ENCODE peak calls at places on chromosomes 13 and 19, in four cellular contexts. One of them, this sample, is unnamed.

GRCh38 chr13:80618777-80619176 is 277.9 kb upstream of the SPRY2 start:
- DNase-seq in right atrium auricular region: no peak
- DNase-seq in lower leg skin: no peak
- DNase-seq in pancreas: no peak
- DNase-seq in this sample: no peak

GRCh38 chr13:59398127-59398526 is 765.6 kb downstream of the DIAPH3 start:
- DNase-seq in pancreas: no peak
- DNase-seq in lower leg skin: no peak
- DNase-seq in right atrium auricular region: no peak
- DNase-seq in this sample: no peak

GRCh38 chr19:57477191-57478008 is at the start of gene ZNF772:
- DNase-seq in lower leg skin: peak; percentile 97
- DNase-seq in right atrium auricular region: peak; percentile 95
- DNase-seq in pancreas: peak; percentile 86
- DNase-seq in this sample: peak; percentile 85

GRCh38 chr19:17686027-17686511 is 2.1 kb downstream of the UNC13A start:
- DNase-seq in lower leg skin: no peak
- DNase-seq in pancreas: no peak
- DNase-seq in right atrium auricular region: no peak
- DNase-seq in this sample: no peak

GRCh38 chr19:35284153-35285140 is 2.1 kb downstream of the HAMP start:
- DNase-seq in lower leg skin: peak; percentile 82
- DNase-seq in right atrium auricular region: no peak
- DNase-seq in pancreas: no peak
- DNase-seq in this sample: no peak

GRCh38 chr13:44273991-44274810 is 99.4 kb upstream of the SERP2 start:
- DNase-seq in lower leg skin: peak; percentile 66
- DNase-seq in pancreas: no peak
- DNase-seq in right atrium auricular region: no peak
- DNase-seq in this sample: no peak

GRCh38 chr13:111064661-111065060 is 50.4 kb upstream of the ARHGEF7 start:
- DNase-seq in lower leg skin: no peak
- DNase-seq in pancreas: no peak
- DNase-seq in right atrium auricular region: peak; percentile 42
- DNase-seq in this sample: no peak

GRCh38 chr13:100131863-100132574 is 43.1 kb downstream of the PCCA start:
- DNase-seq in right atrium auricular region: no peak
- DNase-seq in pancreas: no peak
- DNase-seq in lower leg skin: no peak
- DNase-seq in this sample: peak; percentile 87

GRCh38 chr13:100361504-100361903 is 227.1 kb downstream of the GGACT start:
- DNase-seq in pancreas: no peak
- DNase-seq in right atrium auricular region: no peak
- DNase-seq in lower leg skin: no peak
- DNase-seq in this sample: no peak

GRCh38 chr19:15316498-15316897 is 15.8 kb downstream of the BRD4 start:
- DNase-seq in lower leg skin: no peak
- DNase-seq in pancreas: no peak
- DNase-seq in right atrium auricular region: no peak
- DNase-seq in this sample: no peak

GRCh38 chr13:89066868-89067466 is 1395.8 kb downstream of the SLITRK5 start:
- DNase-seq in pancreas: no peak
- DNase-seq in right atrium auricular region: no peak
- DNase-seq in lower leg skin: no peak
- DNase-seq in this sample: no peak

GRCh38 chr19:16355293-16356043 is 30.8 kb downstream of the KLF2 start:
- DNase-seq in right atrium auricular region: no peak
- DNase-seq in lower leg skin: no peak
- DNase-seq in pancreas: no peak
- DNase-seq in this sample: no peak

GRCh38 chr13:33462109-33462508 is 176.6 kb upstream of the STARD13 start:
- DNase-seq in pancreas: no peak
- DNase-seq in lower leg skin: no peak
- DNase-seq in right atrium auricular region: no peak
- DNase-seq in this sample: no peak

GRCh38 chr19:35142531-35143230 is 374 bp upstream of the FXYD7 start:
- DNase-seq in right atrium auricular region: no peak
- DNase-seq in lower leg skin: no peak
- DNase-seq in pancreas: peak; percentile 91
- DNase-seq in this sample: no peak

GRCh38 chr13:28918030-28918429 is 97.9 kb downstream of the MTUS2 start:
- DNase-seq in right atrium auricular region: no peak
- DNase-seq in lower leg skin: no peak
- DNase-seq in pancreas: no peak
- DNase-seq in this sample: no peak

GRCh38 chr19:5138606-5139594 is 170.0 kb downstream of the KDM4B start:
- DNase-seq in pancreas: peak; percentile 15
- DNase-seq in lower leg skin: no peak
- DNase-seq in right atrium auricular region: no peak
- DNase-seq in this sample: peak; percentile 66

GRCh38 chr19:10634430-10634829 is 9.1 kb downstream of the SLC44A2 start:
- DNase-seq in lower leg skin: no peak
- DNase-seq in pancreas: no peak
- DNase-seq in right atrium auricular region: no peak
- DNase-seq in this sample: no peak

GRCh38 chr13:32256243-32256642 is 58.9 kb downstream of the ZAR1L start:
- DNase-seq in lower leg skin: no peak
- DNase-seq in right atrium auricular region: no peak
- DNase-seq in pancreas: no peak
- DNase-seq in this sample: no peak

GRCh38 chr19:38850231-38850975 is 617 bp upstream of the HNRNPL start:
- DNase-seq in pancreas: peak; percentile 98
- DNase-seq in lower leg skin: peak; percentile 100
- DNase-seq in right atrium auricular region: peak; percentile 100
- DNase-seq in this sample: peak; percentile 100

GRCh38 chr13:45861352-45861751 is 9.8 kb upstream of the SIAH3 start:
- DNase-seq in lower leg skin: no peak
- DNase-seq in pancreas: no peak
- DNase-seq in right atrium auricular region: no peak
- DNase-seq in this sample: no peak

GRCh38 chr13:105147481-105147880 is 1388.0 kb downstream of the EFNB2 start:
- DNase-seq in right atrium auricular region: no peak
- DNase-seq in lower leg skin: no peak
- DNase-seq in pancreas: no peak
- DNase-seq in this sample: no peak

GRCh38 chr19:29810504-29810871 is 1.3 kb upstream of the CCNE1 start:
- DNase-seq in pancreas: no peak
- DNase-seq in lower leg skin: no peak
- DNase-seq in right atrium auricular region: no peak
- DNase-seq in this sample: no peak

GRCh38 chr13:107866007-107866665 is 349.2 kb downstream of the LIG4 start:
- DNase-seq in right atrium auricular region: no peak
- DNase-seq in lower leg skin: no peak
- DNase-seq in pancreas: peak; percentile 41
- DNase-seq in this sample: no peak

GRCh38 chr19:1624458-1624857 is 19.2 kb upstream of the UQCR11 start:
- DNase-seq in right atrium auricular region: no peak
- DNase-seq in lower leg skin: no peak
- DNase-seq in pancreas: peak; percentile 34
- DNase-seq in this sample: no peak

GRCh38 chr19:35986664-35987570 is 8.1 kb upstream of the SDHAF1 start:
- DNase-seq in pancreas: no peak
- DNase-seq in lower leg skin: peak; percentile 88
- DNase-seq in right atrium auricular region: no peak
- DNase-seq in this sample: no peak

GRCh38 chr13:100306444-100306999 is 217.6 kb downstream of the PCCA start:
- DNase-seq in right atrium auricular region: no peak
- DNase-seq in lower leg skin: no peak
- DNase-seq in pancreas: no peak
- DNase-seq in this sample: no peak

DNA sequence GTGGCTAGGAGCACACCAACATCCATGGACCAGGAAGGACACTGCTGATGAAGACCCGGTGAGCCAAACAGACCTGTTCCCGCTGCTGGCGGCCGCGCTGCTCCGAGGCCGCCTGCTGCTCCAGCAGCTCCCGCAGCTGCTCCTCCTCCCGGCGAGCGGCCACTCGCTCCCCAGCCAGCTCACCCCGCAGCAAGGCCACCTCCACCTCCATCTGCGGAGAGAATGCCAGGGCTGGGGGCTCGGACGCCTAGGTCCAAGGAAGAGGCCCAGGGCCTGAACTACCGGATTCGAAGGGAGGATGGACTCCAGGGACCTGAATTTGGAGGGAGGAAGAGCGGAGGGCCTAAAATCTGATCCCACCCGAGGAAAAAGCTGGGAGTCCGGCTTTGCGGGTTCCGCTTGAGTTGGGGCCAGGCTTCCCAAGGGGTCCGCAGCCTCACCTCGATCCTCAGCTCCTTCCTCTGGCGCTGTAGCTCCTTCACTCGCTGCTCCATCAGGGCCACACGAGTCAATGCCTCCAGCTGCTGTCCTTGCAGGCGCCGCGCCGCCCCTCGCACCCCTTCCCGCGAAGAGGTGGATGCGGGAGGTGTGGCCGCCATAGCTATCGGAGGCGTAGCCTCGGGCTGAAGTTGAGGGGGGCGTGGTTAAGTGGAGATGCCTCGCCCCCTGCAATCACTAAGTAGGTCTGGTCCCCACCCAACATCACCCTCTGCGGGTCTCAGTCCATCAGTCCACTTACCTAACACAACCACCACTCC is 2.7 kb downstream of the PHLDB3 start:
- DNase-seq in right atrium auricular region: no peak
- DNase-seq in pancreas: no peak
- DNase-seq in lower leg skin: no peak
- DNase-seq in this sample: no peak
- H3K4me3 ChIP-seq in right atrium auricular region: no peak overlapping the region
- H3K4me3 ChIP-seq in pancreas: no peak overlapping the region
- H3K4me3 ChIP-seq in lower leg skin: no peak overlapping the region
- H3K4me3 ChIP-seq in this sample: no peak overlapping the region

GRCh38 chr19:43664008-43664407 is 6.0 kb downstream of the PLAUR start:
- DNase-seq in pancreas: no peak
- DNase-seq in lower leg skin: no peak
- DNase-seq in right atrium auricular region: no peak
- DNase-seq in this sample: no peak

GRCh38 chr19:43660301-43660700 is 9.7 kb downstream of the PLAUR start:
- DNase-seq in lower leg skin: no peak
- DNase-seq in right atrium auricular region: no peak
- DNase-seq in pancreas: no peak
- DNase-seq in this sample: no peak

GRCh38 chr19:43658001-43658400 is 12.0 kb downstream of the PLAUR start:
- DNase-seq in right atrium auricular region: no peak
- DNase-seq in pancreas: no peak
- DNase-seq in lower leg skin: no peak
- DNase-seq in this sample: no peak

GRCh38 chr19:43667524-43668405 is 2.2 kb downstream of the PLAUR start:
- DNase-seq in pancreas: peak; percentile 52
- DNase-seq in right atrium auricular region: no peak
- DNase-seq in lower leg skin: peak; percentile 91
- DNase-seq in this sample: no peak

GRCh38 chr19:43662487-43662886 is 7.5 kb downstream of the PLAUR start:
- DNase-seq in right atrium auricular region: no peak
- DNase-seq in lower leg skin: no peak
- DNase-seq in pancreas: no peak
- DNase-seq in this sample: no peak
- TF ChIP-seq CTCF in right atrium auricular region: no peak
- TF ChIP-seq CTCF in lower leg skin: no peak
- TF ChIP-seq CTCF in pancreas: no peak
- TF ChIP-seq CTCF in this sample: peak; percentile 43

DNA sequence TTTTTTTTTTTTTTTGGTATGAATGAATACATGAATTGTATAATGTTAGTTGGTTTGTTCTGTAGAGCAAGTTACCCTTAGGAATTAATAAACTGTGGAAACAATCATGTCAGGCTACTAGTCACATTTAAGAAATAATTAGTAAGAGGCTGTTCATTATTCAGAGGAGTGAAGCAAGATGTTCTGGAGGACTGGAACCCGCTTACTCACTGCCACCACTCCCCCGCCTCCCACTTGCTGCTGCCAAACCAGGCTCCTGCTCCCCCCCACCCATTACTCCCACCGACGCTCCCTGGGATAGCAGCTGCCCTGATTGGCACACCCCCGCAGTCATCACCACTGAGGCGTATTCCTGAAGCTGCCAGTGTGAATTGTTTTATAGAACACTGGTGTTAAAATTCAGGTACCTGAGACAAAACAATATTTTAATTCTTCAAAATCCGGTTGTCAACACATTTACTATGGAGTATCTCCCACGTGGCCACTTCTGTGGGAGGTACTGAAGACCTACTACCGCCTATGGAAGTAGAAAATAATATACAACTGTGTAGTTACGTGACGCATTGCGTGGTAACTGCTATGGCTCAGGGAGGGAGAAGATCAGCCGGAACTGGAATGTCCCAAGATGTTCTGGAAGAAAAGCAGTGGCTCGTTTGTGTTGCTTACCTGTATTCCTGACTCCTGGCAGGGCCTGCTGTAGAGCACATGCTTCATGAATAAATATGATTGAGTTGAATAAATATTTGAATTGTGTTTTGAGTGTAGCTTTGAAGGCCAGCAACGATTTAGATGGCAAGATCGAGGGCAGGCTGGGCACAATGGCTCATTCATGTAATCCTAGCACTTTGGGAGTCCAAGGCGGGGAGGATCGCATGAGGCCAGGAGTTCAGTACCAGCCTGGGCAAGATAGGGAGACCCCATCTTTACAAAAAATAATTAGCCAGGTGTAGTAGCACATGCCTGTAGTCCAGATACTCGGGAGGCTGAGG is 1.7 kb downstream of the DPY19L3 start:
- DNase-seq in right atrium auricular region: no peak
- DNase-seq in pancreas: peak; percentile 55
- DNase-seq in lower leg skin: peak; percentile 90
- DNase-seq in this sample: no peak
- H3K4me3 ChIP-seq in right atrium auricular region: peak overlapping the region; percentile 86
- H3K4me3 ChIP-seq in pancreas: peak overlapping the region; percentile 82
- H3K4me3 ChIP-seq in lower leg skin: no peak overlapping the region
- H3K4me3 ChIP-seq in this sample: peak overlapping the region; percentile 82

GRCh38 chr13:103762523-103762922 is 696.3 kb upstream of the SLC10A2 start:
- DNase-seq in right atrium auricular region: no peak
- DNase-seq in pancreas: no peak
- DNase-seq in lower leg skin: no peak
- DNase-seq in this sample: no peak
- TF ChIP-seq CTCF in right atrium auricular region: no peak
- TF ChIP-seq CTCF in pancreas: no peak
- TF ChIP-seq CTCF in lower leg skin: no peak
- TF ChIP-seq CTCF in this sample: no peak

DNA sequence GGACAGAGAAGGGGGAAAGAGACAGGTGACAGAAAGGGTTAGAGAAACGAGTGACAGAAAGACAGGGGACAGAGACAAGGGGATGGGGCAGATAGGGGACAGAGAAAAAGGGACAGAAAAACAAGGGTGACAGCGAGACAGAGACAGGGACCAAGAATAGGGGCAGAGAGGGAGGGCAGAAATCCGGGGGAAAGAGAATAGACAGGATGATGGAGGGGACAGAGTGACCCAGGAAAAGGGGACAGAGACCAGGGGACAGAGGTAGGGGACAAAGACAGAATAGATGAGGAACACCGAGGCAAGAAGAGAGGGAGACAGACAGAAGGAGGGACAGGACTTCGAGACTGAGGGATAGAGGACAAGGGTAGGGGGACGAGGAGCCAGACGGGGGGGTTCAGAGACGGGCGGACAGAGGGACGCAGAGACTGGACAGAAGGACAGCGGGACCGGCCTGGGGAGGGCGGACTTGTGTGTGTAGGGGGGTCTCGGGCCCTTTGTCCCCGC is 607 bp downstream of the CADM4 start:
- DNase-seq in right atrium auricular region: no peak
- DNase-seq in lower leg skin: no peak
- DNase-seq in pancreas: no peak
- DNase-seq in this sample: no peak
- H3K4me3 ChIP-seq in right atrium auricular region: peak overlapping the region; percentile 61
- H3K4me3 ChIP-seq in lower leg skin: no peak overlapping the region
- H3K4me3 ChIP-seq in pancreas: peak overlapping the region; percentile 46
- H3K4me3 ChIP-seq in this sample: peak overlapping the region; percentile 24